ENCODE peak calls at places on chromosome 9, in seven cellular contexts. U is BE2C; L is breast epithelium; K is heart right ventricle; B is adrenal gland; C is spleen; W is CD4-positive, CD25-positive, alpha-beta regulatory T cell. Y is an unnamed sample.

GRCh38 chr9:21810388-21810787 is 8.0 kb downstream of the MTAP start:
- DNase-seq in U (no peak), L (no peak), K (no peak), B (no peak), C (no peak), W (no peak), Y (no peak)

GRCh38 chr9:105413486-105414068 is 34.3 kb upstream of the FSD1L start:
- DNase-seq in U (peak; percentile 21), L (no peak), K (no peak), B (no peak), C (no peak), W (no peak), Y (no peak)

GRCh38 chr9:136847827-136848392 is 1.3 kb upstream of the PHPT1 start:
- DNase-seq in U (peak; percentile 89), L (peak; percentile 77), K (peak; percentile 91), B (peak; percentile 92), C (peak; percentile 95), W (peak; percentile 55), Y (peak; percentile 96)

GRCh38 chr9:127066775-127067111 is 55.7 kb downstream of the ANGPTL2 start:
- DNase-seq in U (no peak), L (no peak), K (no peak), B (no peak), C (no peak), W (no peak), Y (no peak)

GRCh38 chr9:6955251-6955921 is 197.6 kb downstream of the KDM4C start:
- DNase-seq in U (peak; percentile 79), L (no peak), K (no peak), B (peak; percentile 73), C (no peak), W (no peak), Y (no peak)

GRCh38 chr9:114662081-114662989 is 4.7 kb upstream of the TEX53 start:
- DNase-seq in U (peak; percentile 61), L (no peak), K (no peak), B (peak; percentile 23), C (no peak), W (peak; percentile 50), Y (no peak)

GRCh38 chr9:95197692-95198271 is 119.7 kb downstream of the FANCC start:
- DNase-seq in U (no peak), L (no peak), K (no peak), B (no peak), C (no peak), W (no peak), Y (no peak)

GRCh38 chr9:3467593-3468219 is 58.1 kb downstream of the RFX3 start:
- DNase-seq in U (peak; percentile 73), L (no peak), K (peak; percentile 14), B (peak; percentile 80), C (peak; percentile 78), W (peak; percentile 61), Y (no peak)

GRCh38 chr9:17578577-17578910 is 322 bp upstream of the SH3GL2 start:
- DNase-seq in U (no peak), L (no peak), K (no peak), B (no peak), C (no peak), W (no peak), Y (no peak)

GRCh38 chr9:107480386-107480789 is 9.2 kb downstream of the KLF4 start:
- DNase-seq in U (no peak), L (no peak), K (peak; percentile 39), B (peak; percentile 57), C (no peak), W (no peak), Y (peak; percentile 46)

GRCh38 chr9:20702565-20702964 is 18.5 kb downstream of the FOCAD start:
- DNase-seq in U (no peak), L (no peak), K (no peak), B (no peak), C (no peak), W (no peak), Y (no peak)

GRCh38 chr9:84278131-84278530 is 62.4 kb downstream of the SLC28A3 start:
- DNase-seq in U (no peak), L (no peak), K (no peak), B (no peak), C (no peak), W (no peak), Y (no peak)

GRCh38 chr9:23172979-23173637 is 652.9 kb downstream of the ELAVL2 start:
- DNase-seq in U (no peak), L (no peak), K (no peak), B (no peak), C (no peak), W (no peak), Y (no peak)

GRCh38 chr9:6467006-6467625 is 54.1 kb downstream of the UHRF2 start:
- DNase-seq in U (no peak), L (no peak), K (no peak), B (no peak), C (no peak), W (no peak), Y (no peak)

GRCh38 chr9:13967493-13967892 is 346.4 kb downstream of the NFIB start:
- DNase-seq in U (no peak), L (no peak), K (no peak), B (no peak), C (no peak), W (no peak), Y (no peak)

GRCh38 chr9:70052768-70053167 is 9.1 kb downstream of the MAMDC2 start:
- DNase-seq in U (no peak), L (no peak), K (no peak), B (no peak), C (no peak), W (no peak), Y (no peak)

GRCh38 chr9:89605181-89606048 is 603 bp downstream of the GADD45G start:
- DNase-seq in U (peak; percentile 62), L (peak; percentile 64), K (peak; percentile 68), B (peak; percentile 79), C (peak; percentile 92), W (peak; percentile 33), Y (peak; percentile 94)

GRCh38 chr9:72292874-72293607 is 72.0 kb downstream of the ZFAND5 start:
- DNase-seq in U (no peak), L (no peak), K (no peak), B (no peak), C (no peak), W (no peak), Y (no peak)

GRCh38 chr9:19788152-19788551 is 685 bp downstream of the SLC24A2 start:
- DNase-seq in U (no peak), L (no peak), K (no peak), B (no peak), C (no peak), W (no peak), Y (no peak)

GRCh38 chr9:94623253-94623652 is 16.1 kb downstream of the FBP1 start:
- DNase-seq in U (peak; percentile 78), L (peak; percentile 62), K (peak; percentile 19), B (no peak), C (peak; percentile 78), W (no peak), Y (no peak)

GRCh38 chr9:112334319-112334828 is 955 bp upstream of the PTBP3 start:
- DNase-seq in U (no peak), L (no peak), K (no peak), B (no peak), C (no peak), W (peak; percentile 66), Y (peak; percentile 39)

GRCh38 chr9:108671794-108672193 is 184.0 kb downstream of the ACTL7B start:
- DNase-seq in U (no peak), L (no peak), K (no peak), B (no peak), C (no peak), W (no peak), Y (no peak)

GRCh38 chr9:108672475-108673065 is 183.2 kb downstream of the ACTL7B start:
- DNase-seq in U (no peak), L (no peak), K (no peak), B (no peak), C (no peak), W (no peak), Y (no peak)

GRCh38 chr9:108673386-108673785 is 182.4 kb downstream of the ACTL7B start:
- DNase-seq in U (no peak), L (no peak), K (no peak), B (no peak), C (no peak), W (no peak), Y (no peak)

GRCh38 chr9:108668191-108668940 is 187.4 kb downstream of the ACTL7B start:
- DNase-seq in U (no peak), L (no peak), K (no peak), B (no peak), C (no peak), W (no peak), Y (no peak)

DNA sequence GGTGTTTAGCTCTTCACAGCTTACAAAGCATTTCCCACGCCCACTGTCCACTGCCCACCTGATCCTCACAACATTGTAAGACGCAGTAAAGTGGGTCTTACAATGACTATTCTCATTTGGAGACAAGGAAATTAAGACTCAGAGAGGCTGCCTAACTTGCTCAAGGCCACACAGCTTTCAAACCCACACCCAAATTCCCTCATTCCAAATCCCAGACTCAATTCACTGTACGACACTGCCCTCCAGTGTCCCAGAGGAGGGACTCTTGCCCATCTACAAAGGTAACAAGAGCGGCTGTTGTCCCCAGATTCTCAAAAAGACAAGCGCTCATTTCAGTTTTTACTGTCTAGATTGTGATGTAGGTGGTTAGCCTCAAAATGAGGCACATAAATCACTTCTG is 184.6 kb downstream of the ACTL7B start:
- DNase-seq in U (no peak), L (no peak), K (no peak), B (no peak), C (no peak), W (no peak), Y (no peak)
- H3K4me3 ChIP-seq in U (no peak overlapping the region), L (no peak overlapping the region), K (no peak overlapping the region), B (no peak overlapping the region), C (no peak overlapping the region), W (no peak overlapping the region), Y (no peak overlapping the region)

GRCh38 chr9:35793461-35793860 is 2.1 kb downstream of the NPR2 start:
- DNase-seq in U (peak; percentile 69), L (no peak), K (no peak), B (no peak), C (no peak), W (no peak), Y (no peak)
- H3K4me1 ChIP-seq in U (peaks cover 16% of the 10 kb centered on the region), L (peaks cover 4% of the 10 kb centered on the region), K (peaks cover 16% of the 10 kb centered on the region), B (peaks cover 23% of the 10 kb centered on the region), C (peaks cover 17% of the 10 kb centered on the region), W (no peaks in the 10 kb centered on the region), Y (peaks cover 22% of the 10 kb centered on the region)

DNA sequence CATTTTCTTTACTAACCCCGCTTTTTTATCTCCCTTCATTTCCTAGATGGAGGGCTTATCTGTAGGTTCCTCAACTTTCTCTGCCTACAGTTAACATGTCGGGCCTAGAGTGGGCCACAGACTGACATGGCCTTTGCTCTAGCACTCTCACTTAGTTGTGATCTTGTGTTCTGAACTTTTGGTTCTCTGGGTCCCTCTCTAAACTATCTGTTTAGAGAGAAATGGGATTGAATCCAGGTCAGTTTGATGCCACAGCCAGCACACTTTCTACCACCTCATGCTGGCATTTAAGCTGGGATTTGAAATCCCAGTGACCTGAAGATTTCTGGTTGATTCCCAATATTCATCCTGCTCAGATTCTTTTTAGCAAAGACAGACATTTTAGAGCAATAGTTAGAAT is 388.5 kb upstream of the PAPPA start:
- DNase-seq in U (no peak), L (no peak), K (no peak), B (no peak), C (no peak), W (no peak), Y (no peak)
- H3K4me3 ChIP-seq in U (no peak overlapping the region), L (no peak overlapping the region), K (no peak overlapping the region), B (no peak overlapping the region), C (no peak overlapping the region), W (no peak overlapping the region), Y (no peak overlapping the region)

DNA sequence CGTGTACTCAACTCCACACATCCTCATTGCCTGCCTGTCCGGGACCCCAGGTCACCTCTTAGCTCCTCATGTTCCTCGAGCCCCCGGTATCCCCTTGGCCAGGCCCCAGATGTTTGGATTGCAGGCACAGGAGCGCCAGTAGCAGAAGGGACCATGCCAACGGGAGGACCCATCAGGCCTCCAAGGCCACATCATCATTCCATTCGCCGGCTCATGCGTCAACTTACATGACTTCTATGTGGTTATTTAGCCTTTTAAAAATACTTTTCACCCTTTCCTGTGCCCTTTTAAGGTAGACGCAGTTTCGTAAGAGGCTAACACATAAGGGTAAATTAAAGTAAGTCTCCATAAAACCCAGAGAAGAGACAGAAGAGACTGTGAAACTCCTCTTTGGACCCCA is 237.5 kb upstream of the DAPK1 start:
- DNase-seq in U (no peak), L (no peak), K (no peak), B (no peak), C (no peak), W (no peak), Y (no peak)
- H3K4me1 ChIP-seq in U (no peaks in the 10 kb centered on the region), L (no peaks in the 10 kb centered on the region), K (peaks cover 3% of the 10 kb centered on the region), B (no peaks in the 10 kb centered on the region), C (no peaks in the 10 kb centered on the region), W (no peaks in the 10 kb centered on the region), Y (no peaks in the 10 kb centered on the region)